ENCODE peak calls at places on chromosomes 2 and 18, in ten cellular contexts. One of them, this sample, is unnamed. For H3K4me1 and H3K27me3, the result is how much of the 10 kb centered on the place peaks cover.

GRCh38 chr18:48184118-48184517 is 225.1 kb downstream of the ZBTB7C start:
- DNase-seq in HCT116: no peak
- DNase-seq in GM23338: no peak
- DNase-seq in psoas muscle: no peak
- DNase-seq in CD8-positive, alpha-beta T cell: no peak
- DNase-seq in Peyer's patch: no peak
- DNase-seq in pancreas: no peak
- DNase-seq in stomach: no peak
- DNase-seq in prostate gland: no peak
- DNase-seq in esophagus squamous epithelium: no peak
- DNase-seq in this sample: no peak

GRCh38 chr18:50614838-50615237 is 55.0 kb downstream of the MAPK4 start:
- DNase-seq in Peyer's patch: no peak
- DNase-seq in stomach: no peak
- DNase-seq in esophagus squamous epithelium: no peak
- DNase-seq in HCT116: no peak
- DNase-seq in pancreas: peak
- DNase-seq in CD8-positive, alpha-beta T cell: no peak
- DNase-seq in GM23338: no peak
- DNase-seq in psoas muscle: peak
- DNase-seq in prostate gland: peak
- DNase-seq in this sample: peak

GRCh38 chr2:201256001-201256544 is 4.3 kb upstream of the CASP8 start:
- DNase-seq in stomach: no peak
- DNase-seq in Peyer's patch: no peak
- DNase-seq in pancreas: no peak
- DNase-seq in CD8-positive, alpha-beta T cell: no peak
- DNase-seq in esophagus squamous epithelium: no peak
- DNase-seq in psoas muscle: no peak
- DNase-seq in GM23338: no peak
- DNase-seq in HCT116: no peak
- DNase-seq in prostate gland: no peak
- DNase-seq in this sample: no peak

GRCh38 chr2:70922591-70923234 is 13.0 kb upstream of the ATP6V1B1 start:
- DNase-seq in CD8-positive, alpha-beta T cell: no peak
- DNase-seq in prostate gland: no peak
- DNase-seq in HCT116: no peak
- DNase-seq in esophagus squamous epithelium: no peak
- DNase-seq in stomach: peak
- DNase-seq in psoas muscle: peak
- DNase-seq in Peyer's patch: no peak
- DNase-seq in pancreas: peak
- DNase-seq in GM23338: peak
- DNase-seq in this sample: no peak

GRCh38 chr2:128412181-128412871 is 93.7 kb upstream of the HS6ST1 start:
- DNase-seq in GM23338: no peak
- DNase-seq in prostate gland: no peak
- DNase-seq in CD8-positive, alpha-beta T cell: no peak
- DNase-seq in psoas muscle: peak
- DNase-seq in pancreas: peak
- DNase-seq in Peyer's patch: no peak
- DNase-seq in esophagus squamous epithelium: no peak
- DNase-seq in HCT116: no peak
- DNase-seq in stomach: peak
- DNase-seq in this sample: no peak

GRCh38 chr18:25239636-25240468 is 112.1 kb downstream of the ZNF521 start:
- DNase-seq in psoas muscle: no peak
- DNase-seq in pancreas: no peak
- DNase-seq in GM23338: no peak
- DNase-seq in CD8-positive, alpha-beta T cell: no peak
- DNase-seq in prostate gland: no peak
- DNase-seq in Peyer's patch: no peak
- DNase-seq in esophagus squamous epithelium: no peak
- DNase-seq in stomach: no peak
- DNase-seq in HCT116: no peak
- DNase-seq in this sample: no peak

GRCh38 chr2:54629914-54630609 is 93.4 kb upstream of the EML6 start:
- DNase-seq in stomach: peak
- DNase-seq in prostate gland: no peak
- DNase-seq in CD8-positive, alpha-beta T cell: no peak
- DNase-seq in esophagus squamous epithelium: no peak
- DNase-seq in Peyer's patch: peak
- DNase-seq in psoas muscle: peak
- DNase-seq in HCT116: no peak
- DNase-seq in GM23338: no peak
- DNase-seq in pancreas: peak
- DNase-seq in this sample: peak

GRCh38 chr2:233423436-233423860 is 69.2 kb downstream of the DGKD start:
- DNase-seq in GM23338: no peak
- DNase-seq in HCT116: no peak
- DNase-seq in Peyer's patch: peak
- DNase-seq in esophagus squamous epithelium: no peak
- DNase-seq in stomach: peak
- DNase-seq in pancreas: no peak
- DNase-seq in CD8-positive, alpha-beta T cell: no peak
- DNase-seq in psoas muscle: no peak
- DNase-seq in prostate gland: no peak
- DNase-seq in this sample: no peak

GRCh38 chr2:192000196-192000990 is 153.5 kb upstream of the CAVIN2 start:
- DNase-seq in stomach: no peak
- DNase-seq in pancreas: no peak
- DNase-seq in CD8-positive, alpha-beta T cell: no peak
- DNase-seq in GM23338: no peak
- DNase-seq in HCT116: no peak
- DNase-seq in Peyer's patch: no peak
- DNase-seq in prostate gland: no peak
- DNase-seq in psoas muscle: no peak
- DNase-seq in esophagus squamous epithelium: no peak
- DNase-seq in this sample: peak

GRCh38 chr18:55048892-55049291 is 89.6 kb upstream of the CCDC68 start:
- DNase-seq in esophagus squamous epithelium: no peak
- DNase-seq in GM23338: no peak
- DNase-seq in pancreas: no peak
- DNase-seq in psoas muscle: no peak
- DNase-seq in HCT116: no peak
- DNase-seq in CD8-positive, alpha-beta T cell: no peak
- DNase-seq in Peyer's patch: no peak
- DNase-seq in prostate gland: no peak
- DNase-seq in stomach: no peak
- DNase-seq in this sample: no peak

GRCh38 chr2:28408764-28409599 is 16.3 kb downstream of the FOSL2 start:
- DNase-seq in stomach: no peak
- DNase-seq in psoas muscle: no peak
- DNase-seq in esophagus squamous epithelium: no peak
- DNase-seq in CD8-positive, alpha-beta T cell: peak
- DNase-seq in Peyer's patch: peak
- DNase-seq in HCT116: peak
- DNase-seq in prostate gland: no peak
- DNase-seq in GM23338: no peak
- DNase-seq in pancreas: no peak
- DNase-seq in this sample: peak

GRCh38 chr18:41162191-41162590 is 792.8 kb upstream of the PIK3C3 start:
- DNase-seq in prostate gland: no peak
- DNase-seq in pancreas: no peak
- DNase-seq in stomach: no peak
- DNase-seq in psoas muscle: no peak
- DNase-seq in Peyer's patch: no peak
- DNase-seq in HCT116: no peak
- DNase-seq in CD8-positive, alpha-beta T cell: no peak
- DNase-seq in GM23338: no peak
- DNase-seq in esophagus squamous epithelium: no peak
- DNase-seq in this sample: no peak
- H3K4me1 ChIP-seq in prostate gland: under half
- H3K4me1 ChIP-seq in pancreas: under half
- H3K4me1 ChIP-seq in stomach: under half
- H3K4me1 ChIP-seq in psoas muscle: under half
- H3K4me1 ChIP-seq in Peyer's patch: under half
- H3K4me1 ChIP-seq in HCT116: under half
- H3K4me1 ChIP-seq in CD8-positive, alpha-beta T cell: under half
- H3K4me1 ChIP-seq in GM23338: under half
- H3K4me1 ChIP-seq in esophagus squamous epithelium: under half
- H3K4me1 ChIP-seq in this sample: under half

GRCh38 chr18:37489998-37490397 is 75.6 kb downstream of the CELF4 start:
- DNase-seq in GM23338: no peak
- DNase-seq in CD8-positive, alpha-beta T cell: no peak
- DNase-seq in esophagus squamous epithelium: no peak
- DNase-seq in prostate gland: no peak
- DNase-seq in HCT116: no peak
- DNase-seq in pancreas: no peak
- DNase-seq in Peyer's patch: no peak
- DNase-seq in psoas muscle: no peak
- DNase-seq in stomach: no peak
- DNase-seq in this sample: no peak
- H3K27me3 ChIP-seq in GM23338: under half
- H3K27me3 ChIP-seq in CD8-positive, alpha-beta T cell: under half
- H3K27me3 ChIP-seq in esophagus squamous epithelium: under half
- H3K27me3 ChIP-seq in prostate gland: under half
- H3K27me3 ChIP-seq in HCT116: half or more
- H3K27me3 ChIP-seq in pancreas: under half
- H3K27me3 ChIP-seq in Peyer's patch: under half
- H3K27me3 ChIP-seq in psoas muscle: under half
- H3K27me3 ChIP-seq in stomach: under half
- H3K27me3 ChIP-seq in this sample: under half

DNA sequence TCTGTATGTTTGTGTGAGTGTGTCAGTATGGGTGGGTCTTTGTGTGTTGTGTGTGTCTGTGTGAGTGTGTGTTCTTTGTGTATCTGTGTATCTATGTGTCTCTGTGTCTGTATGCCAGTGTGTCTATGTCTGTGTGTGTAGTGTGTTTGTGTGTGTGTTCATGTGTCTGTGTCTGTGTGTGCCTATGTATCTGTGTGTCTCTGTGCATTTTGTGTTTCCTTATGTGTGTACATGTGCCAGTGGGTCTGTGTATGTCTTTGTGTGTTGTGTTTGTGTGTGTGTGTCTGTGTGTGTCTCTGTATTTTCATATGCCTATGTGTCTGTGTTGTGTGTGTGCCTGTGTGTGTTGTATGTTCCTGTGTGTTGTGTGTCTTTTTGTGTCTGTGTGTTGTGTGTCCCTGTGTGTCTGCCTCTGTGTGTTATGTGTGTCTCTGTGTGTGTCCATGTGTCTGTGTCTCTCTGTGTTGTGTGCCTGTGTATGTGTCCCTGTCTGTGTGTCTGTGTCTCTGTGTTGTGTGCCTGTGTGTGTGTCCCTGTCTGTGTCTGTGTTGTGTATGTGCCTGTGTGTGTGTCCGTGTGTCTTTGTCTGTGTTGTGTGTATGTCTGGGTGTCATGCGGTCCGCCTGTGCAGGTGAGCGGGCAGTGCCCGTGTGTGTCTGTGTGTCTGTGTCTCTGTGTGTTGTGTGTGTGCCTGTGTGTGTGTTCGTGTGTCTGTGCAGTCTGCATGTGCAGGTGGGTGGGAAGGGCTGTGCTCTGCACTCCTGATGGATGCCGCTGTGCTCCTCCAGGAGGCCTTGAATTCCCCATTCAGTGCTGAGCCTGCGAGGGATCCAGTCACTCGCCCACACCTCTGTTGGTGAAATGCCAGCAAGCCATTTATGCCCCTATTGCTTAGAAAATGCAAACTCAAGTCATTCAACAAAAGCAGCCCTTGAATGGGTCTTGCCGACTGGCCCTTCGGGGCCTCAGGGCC is 37.4 kb downstream of the KLHL29 start:
- DNase-seq in esophagus squamous epithelium: no peak
- DNase-seq in prostate gland: no peak
- DNase-seq in HCT116: no peak
- DNase-seq in stomach: no peak
- DNase-seq in CD8-positive, alpha-beta T cell: no peak
- DNase-seq in pancreas: no peak
- DNase-seq in psoas muscle: no peak
- DNase-seq in Peyer's patch: no peak
- DNase-seq in GM23338: no peak
- DNase-seq in this sample: no peak
- H3K4me1 ChIP-seq in esophagus squamous epithelium: under half
- H3K4me1 ChIP-seq in prostate gland: under half
- H3K4me1 ChIP-seq in HCT116: under half
- H3K4me1 ChIP-seq in stomach: under half
- H3K4me1 ChIP-seq in CD8-positive, alpha-beta T cell: under half
- H3K4me1 ChIP-seq in pancreas: under half
- H3K4me1 ChIP-seq in psoas muscle: under half
- H3K4me1 ChIP-seq in Peyer's patch: under half
- H3K4me1 ChIP-seq in GM23338: under half
- H3K4me1 ChIP-seq in this sample: under half

GRCh38 chr18:59219672-59220163 is at the start of gene GRP:
- DNase-seq in HCT116: no peak
- DNase-seq in pancreas: no peak
- DNase-seq in Peyer's patch: no peak
- DNase-seq in stomach: no peak
- DNase-seq in GM23338: peak
- DNase-seq in CD8-positive, alpha-beta T cell: no peak
- DNase-seq in prostate gland: no peak
- DNase-seq in esophagus squamous epithelium: no peak
- DNase-seq in psoas muscle: no peak
- DNase-seq in this sample: no peak
- H3K27me3 ChIP-seq in HCT116: half or more
- H3K27me3 ChIP-seq in pancreas: under half
- H3K27me3 ChIP-seq in Peyer's patch: under half
- H3K27me3 ChIP-seq in stomach: under half
- H3K27me3 ChIP-seq in GM23338: half or more
- H3K27me3 ChIP-seq in CD8-positive, alpha-beta T cell: under half
- H3K27me3 ChIP-seq in prostate gland: under half
- H3K27me3 ChIP-seq in esophagus squamous epithelium: under half
- H3K27me3 ChIP-seq in psoas muscle: under half
- H3K27me3 ChIP-seq in this sample: half or more

GRCh38 chr2:1650474-1650872 is 93.8 kb downstream of the PXDN start:
- DNase-seq in esophagus squamous epithelium: no peak
- DNase-seq in stomach: no peak
- DNase-seq in HCT116: no peak
- DNase-seq in CD8-positive, alpha-beta T cell: no peak
- DNase-seq in prostate gland: no peak
- DNase-seq in GM23338: no peak
- DNase-seq in Peyer's patch: no peak
- DNase-seq in pancreas: no peak
- DNase-seq in psoas muscle: no peak
- DNase-seq in this sample: no peak
- H3K4me1 ChIP-seq in esophagus squamous epithelium: under half
- H3K4me1 ChIP-seq in stomach: under half
- H3K4me1 ChIP-seq in HCT116: under half
- H3K4me1 ChIP-seq in CD8-positive, alpha-beta T cell: under half
- H3K4me1 ChIP-seq in prostate gland: under half
- H3K4me1 ChIP-seq in GM23338: under half
- H3K4me1 ChIP-seq in Peyer's patch: under half
- H3K4me1 ChIP-seq in pancreas: under half
- H3K4me1 ChIP-seq in psoas muscle: under half
- H3K4me1 ChIP-seq in this sample: under half

GRCh38 chr18:21571763-21572162 is 28.7 kb downstream of the ESCO1 start:
- DNase-seq in pancreas: no peak
- DNase-seq in CD8-positive, alpha-beta T cell: no peak
- DNase-seq in HCT116: no peak
- DNase-seq in stomach: no peak
- DNase-seq in Peyer's patch: no peak
- DNase-seq in GM23338: no peak
- DNase-seq in esophagus squamous epithelium: no peak
- DNase-seq in psoas muscle: no peak
- DNase-seq in prostate gland: no peak
- DNase-seq in this sample: no peak
- H3K27me3 ChIP-seq in pancreas: under half
- H3K27me3 ChIP-seq in CD8-positive, alpha-beta T cell: under half
- H3K27me3 ChIP-seq in HCT116: under half
- H3K27me3 ChIP-seq in stomach: under half
- H3K27me3 ChIP-seq in Peyer's patch: under half
- H3K27me3 ChIP-seq in GM23338: under half
- H3K27me3 ChIP-seq in esophagus squamous epithelium: under half
- H3K27me3 ChIP-seq in psoas muscle: under half
- H3K27me3 ChIP-seq in prostate gland: under half
- H3K27me3 ChIP-seq in this sample: under half

This sample was measured in foreskin keratinocyte.